ENCODE peak calls at places on chromosome 13, in ten cellular contexts. K, T, I, R, N, Q, S, M, Y and D are unnamed samples.

GRCh38 chr13:83780201-83780600 is 102.1 kb downstream of the SLITRK1 start:
- DNase-seq in K (no peak), T (no peak), I (peak; percentile 7), R (peak; percentile 47), N (no peak), Q (peak; percentile 30), S (no peak), M (no peak), Y (no peak), D (peak; percentile 33)

GRCh38 chr13:43767351-43767901 is 19.3 kb downstream of the ENOX1 start:
- DNase-seq in K (no peak), T (no peak), I (no peak), R (no peak), N (peak; percentile 43), Q (no peak), S (no peak), M (no peak), Y (no peak), D (peak; percentile 95)

GRCh38 chr13:74104661-74105275 is 29.4 kb downstream of the KLF12 start:
- DNase-seq in K (no peak), T (no peak), I (no peak), R (no peak), N (no peak), Q (no peak), S (no peak), M (no peak), Y (no peak), D (no peak)

GRCh38 chr13:60329221-60329983 is 67.6 kb upstream of the TDRD3 start:
- DNase-seq in K (no peak), T (no peak), I (no peak), R (peak; percentile 43), N (peak; percentile 2), Q (peak; percentile 26), S (peak; percentile 2), M (no peak), Y (no peak), D (peak; percentile 55)

GRCh38 chr13:96090240-96091101 is 564 bp downstream of the HS6ST3 start:
- DNase-seq in K (no peak), T (no peak), I (no peak), R (no peak), N (peak; percentile 22), Q (peak; percentile 32), S (no peak), M (no peak), Y (no peak), D (peak; percentile 57)

GRCh38 chr13:98598043-98598442 is 21.1 kb upstream of the STK24 start:
- DNase-seq in K (no peak), T (no peak), I (no peak), R (no peak), N (no peak), Q (no peak), S (no peak), M (no peak), Y (no peak), D (no peak)

GRCh38 chr13:87123987-87124784 is 547.0 kb upstream of the SLITRK5 start:
- DNase-seq in K (no peak), T (no peak), I (peak; percentile 99), R (peak; percentile 96), N (no peak), Q (no peak), S (no peak), M (no peak), Y (no peak), D (no peak)

GRCh38 chr13:106468207-106468606 is 67.3 kb downstream of the EFNB2 start:
- DNase-seq in K (no peak), T (no peak), I (no peak), R (no peak), N (no peak), Q (no peak), S (no peak), M (no peak), Y (no peak), D (no peak)

GRCh38 chr13:41059466-41059865 is 1.8 kb upstream of the WBP4 start:
- DNase-seq in K (no peak), T (no peak), I (no peak), R (no peak), N (no peak), Q (no peak), S (no peak), M (no peak), Y (no peak), D (no peak)

GRCh38 chr13:106795847-106796246 is 227.9 kb upstream of the ARGLU1 start:
- DNase-seq in K (no peak), T (no peak), I (no peak), R (peak; percentile 4), N (no peak), Q (no peak), S (no peak), M (no peak), Y (no peak), D (no peak)

GRCh38 chr13:104074326-104074725 is 1008.1 kb upstream of the SLC10A2 start:
- DNase-seq in K (no peak), T (no peak), I (no peak), R (no peak), N (no peak), Q (no peak), S (no peak), M (no peak), Y (no peak), D (no peak)